ENCODE peak calls at places on chromosomes 6 and 20, in seven cellular contexts. One of them, this sample, is unnamed.
A peak's percentile ranks its signal among the peaks of the same experiment; 100 is the strongest.

GRCh38 chr6:1407499-1407990 is 18.2 kb downstream of the FOXF2 start:
- DNase-seq in right atrium auricular region: no peak
- DNase-seq in endodermal cell: no peak
- DNase-seq in spleen: no peak
- DNase-seq in uterus: no peak
- DNase-seq in CD8-positive, alpha-beta T cell: no peak
- DNase-seq in psoas muscle: no peak
- DNase-seq in this sample: no peak

GRCh38 chr6:138103876-138104275 is 3.3 kb downstream of the PERP start:
- DNase-seq in right atrium auricular region: no peak
- DNase-seq in endodermal cell: no peak
- DNase-seq in spleen: no peak
- DNase-seq in uterus: no peak
- DNase-seq in CD8-positive, alpha-beta T cell: no peak
- DNase-seq in psoas muscle: no peak
- DNase-seq in this sample: no peak

GRCh38 chr6:112846711-112847110 is 499.6 kb downstream of the RFPL4B start:
- DNase-seq in right atrium auricular region: no peak
- DNase-seq in endodermal cell: no peak
- DNase-seq in spleen: no peak
- DNase-seq in uterus: no peak
- DNase-seq in CD8-positive, alpha-beta T cell: no peak
- DNase-seq in psoas muscle: no peak
- DNase-seq in this sample: no peak

GRCh38 chr20:20390393-20390792 is 22.5 kb downstream of the INSM1 start:
- DNase-seq in right atrium auricular region: no peak
- DNase-seq in endodermal cell: no peak
- DNase-seq in spleen: no peak
- DNase-seq in uterus: no peak
- DNase-seq in CD8-positive, alpha-beta T cell: no peak
- DNase-seq in psoas muscle: no peak
- DNase-seq in this sample: no peak

GRCh38 chr6:145734486-145735355 is 599 bp downstream of the EPM2A start:
- DNase-seq in right atrium auricular region: peak; percentile 91
- DNase-seq in endodermal cell: peak; percentile 97
- DNase-seq in spleen: peak; percentile 95
- DNase-seq in uterus: peak; percentile 85
- DNase-seq in CD8-positive, alpha-beta T cell: peak; percentile 66
- DNase-seq in psoas muscle: peak; percentile 93
- DNase-seq in this sample: no peak

GRCh38 chr6:34679552-34680255 is 16.9 kb downstream of the ILRUN start:
- DNase-seq in right atrium auricular region: no peak
- DNase-seq in endodermal cell: no peak
- DNase-seq in spleen: no peak
- DNase-seq in uterus: no peak
- DNase-seq in CD8-positive, alpha-beta T cell: no peak
- DNase-seq in psoas muscle: no peak
- DNase-seq in this sample: no peak

GRCh38 chr6:45658396-45658795 is 280.7 kb upstream of the SUPT3H start:
- DNase-seq in right atrium auricular region: no peak
- DNase-seq in endodermal cell: no peak
- DNase-seq in spleen: no peak
- DNase-seq in uterus: no peak
- DNase-seq in CD8-positive, alpha-beta T cell: no peak
- DNase-seq in psoas muscle: no peak
- DNase-seq in this sample: no peak

GRCh38 chr6:143180860-143181259 is 120.2 kb downstream of the AIG1 start:
- DNase-seq in right atrium auricular region: no peak
- DNase-seq in endodermal cell: no peak
- DNase-seq in spleen: no peak
- DNase-seq in uterus: no peak
- DNase-seq in CD8-positive, alpha-beta T cell: no peak
- DNase-seq in psoas muscle: no peak
- DNase-seq in this sample: no peak

GRCh38 chr20:51195419-51195901 is 172.6 kb upstream of the KCNG1 start:
- DNase-seq in right atrium auricular region: no peak
- DNase-seq in endodermal cell: no peak
- DNase-seq in spleen: no peak
- DNase-seq in uterus: no peak
- DNase-seq in CD8-positive, alpha-beta T cell: no peak
- DNase-seq in psoas muscle: no peak
- DNase-seq in this sample: no peak

GRCh38 chr20:50579511-50579910 is 69.3 kb downstream of the PTPN1 start:
- DNase-seq in right atrium auricular region: no peak
- DNase-seq in endodermal cell: no peak
- DNase-seq in spleen: peak; percentile 31
- DNase-seq in uterus: no peak
- DNase-seq in CD8-positive, alpha-beta T cell: no peak
- DNase-seq in psoas muscle: no peak
- DNase-seq in this sample: no peak

GRCh38 chr6:139325003-139325600 is 33.3 kb upstream of the TXLNB start:
- DNase-seq in right atrium auricular region: no peak
- DNase-seq in endodermal cell: no peak
- DNase-seq in spleen: no peak
- DNase-seq in uterus: no peak
- DNase-seq in CD8-positive, alpha-beta T cell: no peak
- DNase-seq in psoas muscle: no peak
- DNase-seq in this sample: no peak

GRCh38 chr6:65191412-65191811 is 515.6 kb downstream of the EYS start:
- DNase-seq in right atrium auricular region: no peak
- DNase-seq in endodermal cell: no peak
- DNase-seq in spleen: no peak
- DNase-seq in uterus: no peak
- DNase-seq in CD8-positive, alpha-beta T cell: no peak
- DNase-seq in psoas muscle: no peak
- DNase-seq in this sample: no peak

GRCh38 chr6:113329942-113330897 is 526.9 kb upstream of the MARCKS start:
- DNase-seq in right atrium auricular region: no peak
- DNase-seq in endodermal cell: no peak
- DNase-seq in spleen: no peak
- DNase-seq in uterus: no peak
- DNase-seq in CD8-positive, alpha-beta T cell: no peak
- DNase-seq in psoas muscle: no peak
- DNase-seq in this sample: no peak

GRCh38 chr6:153787341-153787606 is 251.8 kb upstream of the OPRM1 start:
- DNase-seq in right atrium auricular region: no peak
- DNase-seq in endodermal cell: no peak
- DNase-seq in spleen: no peak
- DNase-seq in uterus: no peak
- DNase-seq in CD8-positive, alpha-beta T cell: no peak
- DNase-seq in psoas muscle: no peak
- DNase-seq in this sample: no peak

GRCh38 chr20:16107172-16107870 is 465.9 kb downstream of the KIF16B start:
- DNase-seq in right atrium auricular region: no peak
- DNase-seq in endodermal cell: no peak
- DNase-seq in spleen: peak; percentile 71
- DNase-seq in uterus: no peak
- DNase-seq in CD8-positive, alpha-beta T cell: no peak
- DNase-seq in psoas muscle: no peak
- DNase-seq in this sample: no peak

GRCh38 chr6:5367510-5367909 is 106.2 kb downstream of the FARS2 start:
- DNase-seq in right atrium auricular region: no peak
- DNase-seq in endodermal cell: no peak
- DNase-seq in spleen: no peak
- DNase-seq in uterus: no peak
- DNase-seq in CD8-positive, alpha-beta T cell: no peak
- DNase-seq in psoas muscle: no peak
- DNase-seq in this sample: no peak

GRCh38 chr20:62363920-62364851 is 2.9 kb downstream of the LAMA5 start:
- DNase-seq in right atrium auricular region: no peak
- DNase-seq in endodermal cell: peak; percentile 74
- DNase-seq in spleen: no peak
- DNase-seq in uterus: peak; percentile 44
- DNase-seq in CD8-positive, alpha-beta T cell: no peak
- DNase-seq in psoas muscle: peak; percentile 64
- DNase-seq in this sample: no peak

GRCh38 chr20:59365611-59366284 is 65.3 kb downstream of the EDN3 start:
- DNase-seq in right atrium auricular region: no peak
- DNase-seq in endodermal cell: no peak
- DNase-seq in spleen: peak; percentile 71
- DNase-seq in uterus: no peak
- DNase-seq in CD8-positive, alpha-beta T cell: no peak
- DNase-seq in psoas muscle: no peak
- DNase-seq in this sample: no peak

GRCh38 chr6:56693246-56693607 is 50.5 kb upstream of the DST start:
- DNase-seq in right atrium auricular region: peak; percentile 96
- DNase-seq in endodermal cell: no peak
- DNase-seq in spleen: peak; percentile 54
- DNase-seq in uterus: peak; percentile 64
- DNase-seq in CD8-positive, alpha-beta T cell: no peak
- DNase-seq in psoas muscle: peak; percentile 95
- DNase-seq in this sample: no peak

GRCh38 chr6:39992861-39993622 is 58.8 kb upstream of the MOCS1 start:
- DNase-seq in right atrium auricular region: no peak
- DNase-seq in endodermal cell: no peak
- DNase-seq in spleen: no peak
- DNase-seq in uterus: no peak
- DNase-seq in CD8-positive, alpha-beta T cell: no peak
- DNase-seq in psoas muscle: no peak
- DNase-seq in this sample: no peak

GRCh38 chr6:88586371-88587157 is 376.9 kb downstream of the RNGTT start:
- DNase-seq in right atrium auricular region: no peak
- DNase-seq in endodermal cell: no peak
- DNase-seq in spleen: no peak
- DNase-seq in uterus: no peak
- DNase-seq in CD8-positive, alpha-beta T cell: no peak
- DNase-seq in psoas muscle: peak; percentile 65
- DNase-seq in this sample: no peak

GRCh38 chr6:31738048-31738979 is 1.5 kb upstream of the MSH5 start:
- DNase-seq in right atrium auricular region: peak; percentile 68
- DNase-seq in endodermal cell: peak; percentile 62
- DNase-seq in spleen: peak; percentile 90
- DNase-seq in uterus: peak; percentile 52
- DNase-seq in CD8-positive, alpha-beta T cell: peak; percentile 76
- DNase-seq in psoas muscle: no peak
- DNase-seq in this sample: no peak
- H3K4me3 ChIP-seq in right atrium auricular region: no peak overlapping the region
- H3K4me3 ChIP-seq in endodermal cell: peak overlapping the region; percentile 51
- H3K4me3 ChIP-seq in spleen: peak overlapping the region; percentile 86
- H3K4me3 ChIP-seq in uterus: no peak overlapping the region
- H3K4me3 ChIP-seq in CD8-positive, alpha-beta T cell: peak overlapping the region; percentile 33
- H3K4me3 ChIP-seq in psoas muscle: no peak overlapping the region
- H3K4me3 ChIP-seq in this sample: no peak overlapping the region

DNA sequence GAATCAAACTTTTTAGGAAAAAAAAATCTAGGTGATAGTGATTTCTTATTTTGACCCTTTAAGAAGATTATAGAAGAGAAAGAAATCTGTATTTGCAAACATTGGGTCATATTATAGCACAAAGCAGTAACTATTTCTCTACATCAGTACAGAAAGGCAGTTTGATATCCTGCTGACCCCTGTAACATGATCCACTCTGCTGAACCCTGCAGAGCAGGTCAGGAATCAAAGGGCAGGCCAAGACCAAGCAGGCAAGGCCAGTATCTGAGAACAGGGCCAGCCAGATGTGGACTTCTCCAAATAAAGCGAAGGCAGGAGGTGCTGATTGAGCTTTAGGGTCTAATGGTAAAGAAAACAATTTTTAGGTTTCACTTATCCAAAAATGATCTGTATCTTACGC is 239.4 kb downstream of the PTPRK start:
- DNase-seq in right atrium auricular region: no peak
- DNase-seq in endodermal cell: peak; percentile 73
- DNase-seq in spleen: no peak
- DNase-seq in uterus: no peak
- DNase-seq in CD8-positive, alpha-beta T cell: no peak
- DNase-seq in psoas muscle: no peak
- DNase-seq in this sample: no peak
- H3K27ac ChIP-seq in right atrium auricular region: no peak overlapping the region
- H3K27ac ChIP-seq in endodermal cell: no peak overlapping the region
- H3K27ac ChIP-seq in spleen: no peak overlapping the region
- H3K27ac ChIP-seq in uterus: no peak overlapping the region
- H3K27ac ChIP-seq in CD8-positive, alpha-beta T cell: no peak overlapping the region
- H3K27ac ChIP-seq in psoas muscle: no peak overlapping the region
- H3K27ac ChIP-seq in this sample: no peak overlapping the region

GRCh38 chr6:36337814-36338213 is 1.1 kb upstream of the BNIP5 start:
- DNase-seq in right atrium auricular region: no peak
- DNase-seq in endodermal cell: peak; percentile 20
- DNase-seq in spleen: no peak
- DNase-seq in uterus: no peak
- DNase-seq in CD8-positive, alpha-beta T cell: no peak
- DNase-seq in psoas muscle: no peak
- DNase-seq in this sample: no peak

GRCh38 chr6:36343109-36343508 is 6.4 kb upstream of the BNIP5 start:
- DNase-seq in right atrium auricular region: no peak
- DNase-seq in endodermal cell: peak; percentile 22
- DNase-seq in spleen: no peak
- DNase-seq in uterus: no peak
- DNase-seq in CD8-positive, alpha-beta T cell: no peak
- DNase-seq in psoas muscle: no peak
- DNase-seq in this sample: no peak

GRCh38 chr6:36340341-36340670 is 3.6 kb upstream of the BNIP5 start:
- DNase-seq in right atrium auricular region: no peak
- DNase-seq in endodermal cell: no peak
- DNase-seq in spleen: no peak
- DNase-seq in uterus: no peak
- DNase-seq in CD8-positive, alpha-beta T cell: no peak
- DNase-seq in psoas muscle: no peak
- DNase-seq in this sample: no peak

GRCh38 chr6:36339156-36339555 is 2.5 kb upstream of the BNIP5 start:
- DNase-seq in right atrium auricular region: no peak
- DNase-seq in endodermal cell: peak; percentile 27
- DNase-seq in spleen: no peak
- DNase-seq in uterus: no peak
- DNase-seq in CD8-positive, alpha-beta T cell: no peak
- DNase-seq in psoas muscle: no peak
- DNase-seq in this sample: no peak

GRCh38 chr6:36340671-36341454 is 4.2 kb upstream of the BNIP5 start:
- DNase-seq in right atrium auricular region: peak; percentile 80
- DNase-seq in endodermal cell: peak; percentile 91
- DNase-seq in spleen: peak; percentile 94
- DNase-seq in uterus: peak; percentile 75
- DNase-seq in CD8-positive, alpha-beta T cell: peak; percentile 66
- DNase-seq in psoas muscle: peak; percentile 88
- DNase-seq in this sample: no peak
- H3K4me3 ChIP-seq in right atrium auricular region: no peak overlapping the region
- H3K4me3 ChIP-seq in endodermal cell: peak overlapping the region; percentile 19
- H3K4me3 ChIP-seq in spleen: no peak overlapping the region
- H3K4me3 ChIP-seq in uterus: no peak overlapping the region
- H3K4me3 ChIP-seq in CD8-positive, alpha-beta T cell: no peak overlapping the region
- H3K4me3 ChIP-seq in psoas muscle: peak overlapping the region; percentile 22
- H3K4me3 ChIP-seq in this sample: peak overlapping the region; percentile 26

GRCh38 chr6:85675030-85675819 is 32.5 kb upstream of the SYNCRIP start:
- DNase-seq in right atrium auricular region: no peak
- DNase-seq in endodermal cell: peak; percentile 58
- DNase-seq in spleen: no peak
- DNase-seq in uterus: no peak
- DNase-seq in CD8-positive, alpha-beta T cell: no peak
- DNase-seq in psoas muscle: peak; percentile 77
- DNase-seq in this sample: no peak

GRCh38 chr6:85674604-85675003 is 31.9 kb upstream of the SYNCRIP start:
- DNase-seq in right atrium auricular region: no peak
- DNase-seq in endodermal cell: no peak
- DNase-seq in spleen: no peak
- DNase-seq in uterus: no peak
- DNase-seq in CD8-positive, alpha-beta T cell: no peak
- DNase-seq in psoas muscle: no peak
- DNase-seq in this sample: no peak

GRCh38 chr6:85672050-85672449 is 29.4 kb upstream of the SYNCRIP start:
- DNase-seq in right atrium auricular region: no peak
- DNase-seq in endodermal cell: no peak
- DNase-seq in spleen: no peak
- DNase-seq in uterus: no peak
- DNase-seq in CD8-positive, alpha-beta T cell: no peak
- DNase-seq in psoas muscle: no peak
- DNase-seq in this sample: no peak

GRCh38 chr6:85672623-85673022 is 29.9 kb upstream of the SYNCRIP start:
- DNase-seq in right atrium auricular region: no peak
- DNase-seq in endodermal cell: peak; percentile 50
- DNase-seq in spleen: no peak
- DNase-seq in uterus: no peak
- DNase-seq in CD8-positive, alpha-beta T cell: no peak
- DNase-seq in psoas muscle: no peak
- DNase-seq in this sample: no peak

GRCh38 chr6:85673198-85674139 is 30.8 kb upstream of the SYNCRIP start:
- DNase-seq in right atrium auricular region: no peak
- DNase-seq in endodermal cell: no peak
- DNase-seq in spleen: no peak
- DNase-seq in uterus: no peak
- DNase-seq in CD8-positive, alpha-beta T cell: no peak
- DNase-seq in psoas muscle: no peak
- DNase-seq in this sample: no peak
- H3K27ac ChIP-seq in right atrium auricular region: no peak overlapping the region
- H3K27ac ChIP-seq in endodermal cell: no peak overlapping the region
- H3K27ac ChIP-seq in spleen: no peak overlapping the region
- H3K27ac ChIP-seq in uterus: no peak overlapping the region
- H3K27ac ChIP-seq in CD8-positive, alpha-beta T cell: no peak overlapping the region
- H3K27ac ChIP-seq in psoas muscle: peak overlapping the region; percentile 97
- H3K27ac ChIP-seq in this sample: no peak overlapping the region

This sample was measured in vagina.